ENCODE peak calls at places on chromosomes 16 and 17, in five cellular contexts. One of them, this sample, is unnamed.

GRCh38 chr17:12358477-12358876 is 307.2 kb upstream of the MYOCD start:
- DNase-seq in activated T-cell treated with anti-CD3 and anti-CD28 coated beads, Interleukin-2, amount 50 U/mL, for 72 hours: no peak
- DNase-seq in GM03348: no peak
- DNase-seq in CD4-positive, alpha-beta T cell: no peak
- DNase-seq in epithelial cell of proximal tubule: no peak
- DNase-seq in this sample: peak

GRCh38 chr17:39607851-39608130 is at the start of gene NEUROD2:
- DNase-seq in GM03348: no peak
- DNase-seq in activated T-cell treated with anti-CD3 and anti-CD28 coated beads, Interleukin-2, amount 50 U/mL, for 72 hours: no peak
- DNase-seq in epithelial cell of proximal tubule: no peak
- DNase-seq in CD4-positive, alpha-beta T cell: no peak
- DNase-seq in this sample: no peak

GRCh38 chr17:75494326-75494877 is 20.9 kb downstream of the CASKIN2 start:
- DNase-seq in epithelial cell of proximal tubule: no peak
- DNase-seq in CD4-positive, alpha-beta T cell: no peak
- DNase-seq in GM03348: no peak
- DNase-seq in activated T-cell treated with anti-CD3 and anti-CD28 coated beads, Interleukin-2, amount 50 U/mL, for 72 hours: no peak
- DNase-seq in this sample: no peak

GRCh38 chr17:57895382-57896060 is 45.7 kb upstream of the MRPS23 start:
- DNase-seq in activated T-cell treated with anti-CD3 and anti-CD28 coated beads, Interleukin-2, amount 50 U/mL, for 72 hours: no peak
- DNase-seq in GM03348: no peak
- DNase-seq in CD4-positive, alpha-beta T cell: no peak
- DNase-seq in epithelial cell of proximal tubule: no peak
- DNase-seq in this sample: peak

GRCh38 chr16:31530405-31530804 is 2.7 kb downstream of the AHSP start:
- DNase-seq in activated T-cell treated with anti-CD3 and anti-CD28 coated beads, Interleukin-2, amount 50 U/mL, for 72 hours: no peak
- DNase-seq in CD4-positive, alpha-beta T cell: no peak
- DNase-seq in epithelial cell of proximal tubule: no peak
- DNase-seq in GM03348: no peak
- DNase-seq in this sample: no peak

GRCh38 chr17:42673885-42674754 is 2.7 kb downstream of the PLEKHH3 start:
- DNase-seq in activated T-cell treated with anti-CD3 and anti-CD28 coated beads, Interleukin-2, amount 50 U/mL, for 72 hours: no peak
- DNase-seq in CD4-positive, alpha-beta T cell: no peak
- DNase-seq in GM03348: peak
- DNase-seq in epithelial cell of proximal tubule: no peak
- DNase-seq in this sample: peak

GRCh38 chr17:78409191-78409621 is 30.8 kb downstream of the PGS1 start:
- DNase-seq in GM03348: no peak
- DNase-seq in CD4-positive, alpha-beta T cell: no peak
- DNase-seq in epithelial cell of proximal tubule: no peak
- DNase-seq in activated T-cell treated with anti-CD3 and anti-CD28 coated beads, Interleukin-2, amount 50 U/mL, for 72 hours: no peak
- DNase-seq in this sample: no peak

GRCh38 chr17:4949321-4950074 is 1.2 kb upstream of the PFN1 start:
- DNase-seq in epithelial cell of proximal tubule: peak
- DNase-seq in GM03348: peak
- DNase-seq in activated T-cell treated with anti-CD3 and anti-CD28 coated beads, Interleukin-2, amount 50 U/mL, for 72 hours: peak
- DNase-seq in CD4-positive, alpha-beta T cell: peak
- DNase-seq in this sample: peak

GRCh38 chr17:42266918-42267766 is 9.0 kb downstream of the STAT5B start:
- DNase-seq in CD4-positive, alpha-beta T cell: no peak
- DNase-seq in epithelial cell of proximal tubule: no peak
- DNase-seq in GM03348: no peak
- DNase-seq in activated T-cell treated with anti-CD3 and anti-CD28 coated beads, Interleukin-2, amount 50 U/mL, for 72 hours: peak
- DNase-seq in this sample: no peak

GRCh38 chr16:7482028-7482427 is 149.4 kb downstream of the RBFOX1 start:
- DNase-seq in CD4-positive, alpha-beta T cell: no peak
- DNase-seq in GM03348: no peak
- DNase-seq in epithelial cell of proximal tubule: no peak
- DNase-seq in activated T-cell treated with anti-CD3 and anti-CD28 coated beads, Interleukin-2, amount 50 U/mL, for 72 hours: no peak
- DNase-seq in this sample: no peak

GRCh38 chr17:42253173-42253545 is 23.0 kb downstream of the STAT5B start:
- DNase-seq in activated T-cell treated with anti-CD3 and anti-CD28 coated beads, Interleukin-2, amount 50 U/mL, for 72 hours: no peak
- DNase-seq in epithelial cell of proximal tubule: no peak
- DNase-seq in GM03348: no peak
- DNase-seq in CD4-positive, alpha-beta T cell: no peak
- DNase-seq in this sample: no peak

GRCh38 chr16:85555549-85556455 is 57.3 kb upstream of the GSE1 start:
- DNase-seq in activated T-cell treated with anti-CD3 and anti-CD28 coated beads, Interleukin-2, amount 50 U/mL, for 72 hours: peak
- DNase-seq in GM03348: peak
- DNase-seq in CD4-positive, alpha-beta T cell: no peak
- DNase-seq in epithelial cell of proximal tubule: no peak
- DNase-seq in this sample: peak

GRCh38 chr16:83233153-83233552 is 574.6 kb upstream of the HSBP1 start:
- DNase-seq in CD4-positive, alpha-beta T cell: no peak
- DNase-seq in epithelial cell of proximal tubule: no peak
- DNase-seq in activated T-cell treated with anti-CD3 and anti-CD28 coated beads, Interleukin-2, amount 50 U/mL, for 72 hours: no peak
- DNase-seq in GM03348: no peak
- DNase-seq in this sample: no peak